ENCODE peak calls at places on chromosomes 7 and 10, in eight cellular contexts. M is GM23248; T is K562; U is adrenal gland; F is NT2/D1; G is breast epithelium; X is effector memory CD4-positive, alpha-beta T cell; R is CD8-positive, alpha-beta T cell. Z is an unnamed sample. For H3K4me1, the result is how much of the 10 kb centered on the place peaks cover.

GRCh38 chr7:64883113-64883905 is 19.8 kb upstream of the ZNF273 start:
- DNase-seq in U (no peak), X (no peak), R (no peak), G (no peak), T (no peak), M (peak), F (no peak), Z (no peak)

GRCh38 chr10:62076872-62077271 is 175.4 kb downstream of the ARID5B start:
- DNase-seq in M (peak), X (no peak), T (no peak), G (no peak), U (no peak), R (no peak), F (no peak), Z (no peak)

GRCh38 chr7:92904292-92905131 is 68.1 kb upstream of the CDK6 start:
- DNase-seq in M (peak), F (peak), U (no peak), X (peak), G (no peak), R (peak), T (peak), Z (no peak)

GRCh38 chr10:125067764-125068163 is 92.6 kb downstream of the CTBP2 start:
- DNase-seq in R (no peak), X (no peak), G (no peak), U (no peak), M (no peak), T (no peak), F (no peak), Z (peak)

GRCh38 chr7:87218941-87219544 is 489 bp downstream of the TMEM243 start:
- DNase-seq in T (peak), U (peak), M (peak), F (peak), X (peak), R (peak), G (no peak), Z (peak)

GRCh38 chr7:41085244-41085643 is 617.6 kb downstream of the INHBA start:
- DNase-seq in T (no peak), M (peak), X (no peak), R (no peak), F (no peak), U (no peak), G (no peak), Z (no peak)

GRCh38 chr10:62250594-62251198 is 17.9 kb downstream of the RTKN2 start:
- DNase-seq in R (no peak), G (no peak), U (no peak), M (peak), F (no peak), T (no peak), X (no peak), Z (no peak)

GRCh38 chr7:28784166-28784870 is 173.8 kb downstream of the TRIL start:
- DNase-seq in R (no peak), X (no peak), T (no peak), U (no peak), M (peak), G (no peak), F (no peak), Z (no peak)

GRCh38 chr10:60621018-60621417 is 157.3 kb upstream of the CDK1 start:
- DNase-seq in F (no peak), X (no peak), T (no peak), M (no peak), R (no peak), G (no peak), U (no peak), Z (no peak)

GRCh38 chr10:103594326-103594725 is 100.8 kb downstream of the NEURL1 start:
- DNase-seq in T (no peak), U (no peak), M (no peak), G (no peak), R (no peak), X (no peak), F (no peak), Z (no peak)

GRCh38 chr7:76506081-76506440 is 4.3 kb upstream of the UPK3B start:
- DNase-seq in X (no peak), F (no peak), T (no peak), U (no peak), G (no peak), R (no peak), M (no peak), Z (no peak)

GRCh38 chr10:37733822-37734221 is 123.6 kb downstream of the ZNF248 start:
- DNase-seq in R (no peak), T (no peak), U (no peak), F (no peak), X (no peak), M (no peak), G (no peak), Z (no peak)

GRCh38 chr10:72170263-72170662 is 45.5 kb upstream of the ANAPC16 start:
- DNase-seq in F (no peak), T (no peak), U (peak), G (peak), R (no peak), M (no peak), X (no peak), Z (no peak)

GRCh38 chr10:110326351-110327032 is 21.8 kb upstream of the SMNDC1 start:
- DNase-seq in F (no peak), X (no peak), T (no peak), M (peak), U (no peak), R (no peak), G (no peak), Z (no peak)
- H3K4me3 ChIP-seq in F (no peak), X (no peak), T (no peak), M (peak), U (no peak), R (no peak), G (no peak), Z (no peak)

GRCh38 chr7:8130663-8131062 is 131.3 kb downstream of the ICA1 start:
- DNase-seq in X (no peak), G (no peak), F (no peak), R (no peak), M (no peak), T (no peak), U (no peak), Z (no peak)
- H3K4me1 ChIP-seq in X (half or more), G (under half), F (under half), R (half or more), M (under half), T (under half), U (under half), Z (under half)

DNA sequence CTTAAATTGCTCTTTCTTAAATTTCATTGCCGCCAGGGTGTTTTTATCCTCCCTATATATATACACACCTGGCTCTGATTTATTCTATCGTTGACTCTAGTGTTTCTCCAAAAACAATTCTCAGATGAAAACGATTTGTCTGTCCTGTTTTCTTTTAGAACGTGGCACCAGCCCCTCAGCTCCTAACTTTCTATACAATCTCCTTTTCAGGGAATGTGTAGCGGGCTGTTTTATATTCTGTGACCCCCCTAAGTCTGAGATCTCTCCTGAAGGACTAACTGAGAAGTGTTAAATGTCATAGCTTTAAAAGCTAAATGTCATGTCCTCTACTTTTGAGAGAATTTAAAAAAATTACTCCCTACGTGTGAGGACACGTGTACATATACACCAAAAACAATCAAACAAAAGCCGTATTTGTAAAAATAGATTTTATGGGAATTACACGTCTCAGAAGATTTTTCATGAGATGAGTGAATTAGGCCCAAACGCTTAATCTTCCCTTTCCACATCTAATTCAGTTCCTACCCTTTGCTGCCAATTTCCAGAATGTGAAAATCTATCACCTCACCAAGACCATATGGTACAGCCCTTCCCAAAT is 791 bp upstream of the CTTNBP2 start:
- DNase-seq in X (no peak), T (no peak), M (no peak), F (no peak), G (no peak), U (no peak), R (no peak), Z (no peak)
- H3K4me3 ChIP-seq in X (no peak), T (no peak), M (peak), F (peak), G (peak), U (no peak), R (no peak), Z (peak)

GRCh38 chr10:130169136-130169888 is 33.1 kb downstream of the GLRX3 start:
- DNase-seq in F (no peak), R (no peak), G (no peak), X (no peak), U (no peak), M (peak), T (no peak), Z (no peak)
- H3K4me1 ChIP-seq in F (under half), R (under half), G (under half), X (under half), U (under half), M (under half), T (under half), Z (under half)

DNA sequence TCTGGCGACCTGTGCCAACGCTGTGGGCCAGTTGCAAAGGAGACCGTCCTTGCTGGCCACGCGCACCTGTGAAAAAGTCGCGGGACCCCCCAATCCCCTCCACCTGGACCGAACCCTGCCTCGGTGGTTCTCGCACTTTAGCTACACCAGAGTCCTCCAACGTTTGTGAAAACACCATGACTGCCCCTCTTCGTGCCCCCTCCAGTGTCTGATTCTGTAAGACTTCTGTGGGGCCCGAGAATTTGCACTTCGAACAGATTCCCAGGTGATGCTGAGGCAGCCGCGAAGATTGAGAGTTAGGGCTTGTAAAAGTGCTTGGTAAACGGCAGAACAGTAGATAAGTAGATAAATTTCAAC is 102.4 kb upstream of the SVIL start:
- DNase-seq in U (no peak), F (no peak), R (no peak), G (no peak), M (no peak), T (no peak), X (no peak), Z (no peak)
- H3K4me3 ChIP-seq in U (no peak), F (peak), R (no peak), G (peak), M (peak), T (no peak), X (no peak), Z (peak)

GRCh38 chr7:79403451-79403850 is 50.0 kb downstream of the MAGI2 start:
- DNase-seq in F (no peak), U (no peak), T (no peak), M (peak), X (no peak), R (no peak), G (no peak), Z (no peak)
- H3K4me1 ChIP-seq in F (under half), U (half or more), T (under half), M (under half), X (under half), R (under half), G (under half), Z (half or more)

GRCh38 chr7:70915067-70915466 is 216.9 kb upstream of the GALNT17 start:
- DNase-seq in U (no peak), R (no peak), G (no peak), T (no peak), X (no peak), F (no peak), M (no peak), Z (no peak)
- H3K4me3 ChIP-seq in U (no peak), R (no peak), G (no peak), T (no peak), X (no peak), F (no peak), M (no peak), Z (no peak)

GRCh38 chr7:44631458-44632115 is 25.2 kb downstream of the OGDH start:
- DNase-seq in X (peak), T (no peak), U (no peak), R (peak), G (no peak), F (no peak), M (no peak), Z (no peak)
- H3K4me1 ChIP-seq in X (half or more), T (under half), U (under half), R (half or more), G (under half), F (under half), M (under half), Z (half or more)

DNA sequence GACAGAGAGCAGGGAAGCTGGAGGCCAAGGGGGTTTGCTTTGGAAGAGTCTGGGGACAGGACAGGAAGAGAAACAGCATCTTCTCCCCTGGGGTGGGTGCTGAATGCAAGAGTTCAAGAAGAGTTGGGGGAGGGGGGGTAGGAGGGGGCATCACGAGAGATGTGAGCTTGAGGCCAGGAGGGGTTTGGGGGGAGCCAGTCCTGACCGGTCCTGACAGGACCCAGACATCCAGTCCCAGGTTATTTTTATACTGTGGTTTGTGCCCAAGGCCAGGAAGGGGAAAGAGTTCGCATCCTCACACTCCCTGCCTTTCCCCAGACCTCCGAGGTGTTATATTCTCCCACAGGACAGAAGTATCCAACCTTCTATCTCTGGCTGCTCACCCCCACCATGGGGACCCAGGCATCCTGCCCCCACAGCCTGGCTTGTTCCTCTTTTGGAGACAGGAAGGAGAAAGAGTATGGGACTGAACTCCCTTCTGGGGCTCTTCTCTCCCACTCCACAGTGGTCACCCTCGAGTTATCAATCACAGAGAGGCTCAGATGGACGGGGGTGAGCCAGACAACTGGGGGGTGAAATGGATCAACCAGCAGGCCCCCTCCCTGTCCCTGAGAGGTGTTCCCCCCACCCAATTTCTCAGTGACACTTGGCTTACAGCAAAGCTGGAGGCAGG is 2.8 kb downstream of the TSC22D4 start:
- DNase-seq in F (no peak), M (peak), X (no peak), T (no peak), R (no peak), G (no peak), U (no peak), Z (no peak)
- H3K4me3 ChIP-seq in F (no peak), M (peak), X (peak), T (peak), R (peak), G (peak), U (no peak), Z (peak)

GRCh38 chr10:86411852-86412550 is 45.4 kb upstream of the GRID1 start:
- DNase-seq in F (no peak), M (no peak), X (no peak), T (no peak), R (no peak), G (no peak), U (no peak), Z (no peak)
- H3K4me1 ChIP-seq in F (under half), M (under half), X (under half), T (under half), R (half or more), G (under half), U (under half), Z (under half)